ENCODE peak calls at places on chromosomes 4 and X, in ten cellular contexts. C is thoracic aorta; O is HEK293T; H is upper lobe of right lung; F is T-helper 2 cell; Z is stimulated activated naive CD4-positive, alpha-beta T cell treated with Interleukin-2 at 50 U/mL for 16 hours; V is heart left ventricle; Y is stimulated activated CD8-positive, alpha-beta memory T cell treated with anti-CD3 and anti-CD28 coated beads, Interleukin-15, amount 100 ng/mL, for 4 hours; W is tibial artery; I is mesenchymal stem cell. P is an unnamed sample.

GRCh38 chrX:97326456-97326855 is 442.7 kb downstream of the RPA4 start:
- DNase-seq in C (no peak), O (no peak), H (no peak), F (no peak), Z (no peak), V (no peak), Y (no peak), W (no peak), I (no peak), P (no peak)

GRCh38 chr4:147096667-147097604 is 151.3 kb upstream of the TTC29 start:
- DNase-seq in C (no peak), O (peak), H (no peak), F (no peak), Z (no peak), V (no peak), Y (no peak), W (no peak), I (peak), P (peak)

GRCh38 chr4:23877758-23878229 is 12.1 kb downstream of the PPARGC1A start:
- DNase-seq in C (no peak), O (no peak), H (no peak), F (no peak), Z (no peak), V (no peak), Y (no peak), W (no peak), I (peak), P (no peak)

GRCh38 chr4:155161357-155161756 is 47.1 kb upstream of the NPY2R start:
- DNase-seq in C (no peak), O (no peak), H (no peak), F (no peak), Z (no peak), V (no peak), Y (no peak), W (no peak), I (no peak), P (no peak)

GRCh38 chr4:76233967-76234678 is 17.4 kb upstream of the FAM47E start:
- DNase-seq in C (no peak), O (no peak), H (peak), F (no peak), Z (no peak), V (no peak), Y (no peak), W (no peak), I (peak), P (no peak)

GRCh38 chr4:22897520-22898108 is 204.9 kb downstream of the GBA3 start:
- DNase-seq in C (no peak), O (peak), H (no peak), F (no peak), Z (no peak), V (no peak), Y (no peak), W (no peak), I (peak), P (peak)

GRCh38 chr4:33494150-33494549 is 2750.2 kb downstream of the ARAP2 start:
- DNase-seq in C (no peak), O (no peak), H (no peak), F (no peak), Z (no peak), V (no peak), Y (no peak), W (no peak), I (peak), P (peak)

GRCh38 chrX:133053854-133054565 is 42.9 kb downstream of the USP26 start:
- DNase-seq in C (no peak), O (no peak), H (no peak), F (no peak), Z (no peak), V (no peak), Y (no peak), W (no peak), I (peak), P (no peak)

GRCh38 chr4:155964016-155964891 is 10.6 kb upstream of the CTSO start:
- DNase-seq in C (no peak), O (no peak), H (no peak), F (no peak), Z (no peak), V (no peak), Y (no peak), W (no peak), I (no peak), P (no peak)

P was measured in NB4.